ENCODE peak calls at places on chromosomes 13 and 19, in six cellular contexts. H, L, D, C, I and G are unnamed samples.

GRCh38 chr19:33405491-33406461 is 32.3 kb downstream of the CEBPG start:
- DNase-seq in L (no peak), D (no peak), C (no peak), H (no peak), I (no peak), G (no peak)

GRCh38 chr13:110265682-110266430 is 41.1 kb downstream of the COL4A1 start:
- DNase-seq in L (no peak), D (no peak), I (no peak), C (no peak), H (no peak), G (no peak)

GRCh38 chr19:35856001-35856400 is 710 bp upstream of the KIRREL2 start:
- DNase-seq in H (no peak), L (no peak), D (no peak), C (no peak), I (no peak), G (no peak)

GRCh38 chr13:20525601-20526544 is at the start of gene CRYL1:
- DNase-seq in D (peak), L (peak), C (no peak), I (peak), H (peak), G (peak)

GRCh38 chr19:46085888-46086287 is 38.6 kb downstream of the IGFL3 start:
- DNase-seq in D (no peak), C (no peak), L (no peak), H (no peak), I (no peak), G (no peak)

GRCh38 chr13:97549201-97549600 is 115.2 kb downstream of the RAP2A start:
- DNase-seq in H (no peak), I (no peak), C (no peak), D (no peak), L (no peak), G (no peak)

GRCh38 chr13:110298566-110299321 is 8.2 kb downstream of the COL4A1 start:
- DNase-seq in I (no peak), L (no peak), D (no peak), H (no peak), C (no peak), G (no peak)

GRCh38 chr13:41909524-41909923 is 51.4 kb downstream of the VWA8 start:
- DNase-seq in L (no peak), H (peak), I (no peak), C (no peak), D (no peak), G (no peak)

GRCh38 chr13:40665061-40665753 is 1.2 kb downstream of the FOXO1 start:
- DNase-seq in H (peak), D (peak), C (peak), I (no peak), L (no peak), G (peak)

GRCh38 chr19:51090471-51090870 is 7.8 kb upstream of the KLK14 start:
- DNase-seq in C (no peak), I (no peak), H (no peak), L (no peak), D (no peak), G (no peak)

GRCh38 chr19:3041756-3042517 is 12.9 kb upstream of the TLE2 start:
- DNase-seq in D (no peak), L (no peak), C (no peak), H (no peak), I (no peak), G (no peak)

GRCh38 chr13:98134901-98135300 is 8.0 kb upstream of the FARP1 start:
- DNase-seq in C (no peak), H (no peak), L (no peak), I (no peak), D (no peak), G (no peak)

GRCh38 chr13:63690672-63691071 is 2275.0 kb upstream of the PCDH20 start:
- DNase-seq in C (no peak), I (no peak), D (no peak), H (no peak), L (peak), G (no peak)

GRCh38 chr13:75717525-75717924 is 81.4 kb downstream of the LMO7 start:
- DNase-seq in H (no peak), L (no peak), I (no peak), C (no peak), D (no peak), G (no peak)

GRCh38 chr13:27968316-27969072 is 621 bp downstream of the CDX2 start:
- DNase-seq in D (no peak), C (no peak), H (no peak), L (no peak), I (no peak), G (peak)

GRCh38 chr13:61258185-61258584 is 157.5 kb downstream of the PCDH20 start:
- DNase-seq in H (no peak), I (no peak), D (no peak), L (no peak), C (no peak), G (no peak)

GRCh38 chr13:61252213-61252612 is 163.4 kb downstream of the PCDH20 start:
- DNase-seq in C (no peak), L (no peak), I (no peak), H (no peak), D (no peak), G (no peak)

GRCh38 chr13:61253105-61253877 is 162.4 kb downstream of the PCDH20 start:
- DNase-seq in H (no peak), D (no peak), L (no peak), C (no peak), I (no peak), G (no peak)

GRCh38 chr13:61255035-61255796 is 160.4 kb downstream of the PCDH20 start:
- DNase-seq in I (no peak), C (peak), D (no peak), L (no peak), H (no peak), G (no peak)
- TF ChIP-seq CTCF in I (no peak), C (peak), D (no peak), L (peak), H (no peak), G (no peak)

GRCh38 chr13:61880576-61881283 is 465.1 kb upstream of the PCDH20 start:
- DNase-seq in H (no peak), I (peak), L (peak), C (peak), D (no peak), G (peak)
- TF ChIP-seq CTCF in H (peak), I (peak), L (peak), C (peak), D (no peak), G (peak)

GRCh38 chr19:56372281-56372680 is 21.1 kb downstream of the ZNF582 start:
- DNase-seq in D (no peak), L (no peak), H (no peak), I (peak), C (no peak), G (no peak)

GRCh38 chr19:56369886-56370676 is 23.3 kb downstream of the ZNF582 start:
- DNase-seq in H (no peak), L (no peak), C (no peak), I (no peak), D (no peak), G (no peak)

DNA sequence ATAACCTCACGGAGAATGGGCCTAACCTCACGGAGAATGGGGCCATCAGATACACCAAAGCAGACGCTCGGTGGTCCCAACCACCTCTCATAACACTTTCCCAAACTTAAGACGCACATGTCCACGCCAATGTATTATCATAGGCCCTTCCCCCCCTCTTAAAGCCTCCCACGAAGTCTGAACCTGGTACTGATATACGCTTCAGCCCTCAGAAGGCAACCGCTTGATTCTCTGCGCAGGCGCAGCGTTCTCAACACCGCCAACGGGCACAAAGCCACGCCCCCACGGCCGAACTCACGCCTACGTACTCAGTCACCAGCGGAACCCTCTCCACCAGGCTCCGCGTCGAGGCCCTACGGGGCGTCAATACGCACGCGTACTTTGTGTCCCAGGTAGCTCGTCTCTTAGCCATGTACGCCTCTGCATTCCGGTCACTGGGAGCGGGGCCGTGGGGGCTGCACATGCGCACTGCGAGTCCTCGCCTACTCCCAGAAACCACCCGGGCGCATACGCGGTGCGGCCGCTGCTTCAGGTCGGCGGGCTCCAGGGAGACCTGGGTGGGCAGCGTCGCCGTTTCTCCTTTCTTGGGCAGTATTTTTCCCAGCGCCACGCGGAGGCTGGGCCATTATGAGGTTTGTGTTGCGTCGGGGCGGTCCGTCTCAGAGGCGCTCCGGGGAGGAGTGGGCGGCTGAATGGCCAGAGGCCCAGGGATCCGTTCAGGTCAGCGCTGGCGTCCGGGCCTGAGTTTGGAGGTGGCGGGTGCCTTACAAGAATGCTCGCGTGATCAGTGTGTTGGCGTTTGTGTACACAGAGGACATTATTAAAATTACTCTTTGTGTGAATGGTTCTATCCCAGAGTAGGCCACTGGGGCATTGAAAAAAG is 25.3 kb downstream of the ZNF582 start:
- DNase-seq in I (peak), D (peak), H (peak), L (peak), C (no peak), G (peak)
- TF ChIP-seq CTCF in I (no peak), D (no peak), H (no peak), L (no peak), C (no peak), G (no peak)

GRCh38 chr19:20565321-20566018 is at the start of gene ZNF737:
- DNase-seq in C (peak), H (peak), L (peak), D (peak), I (peak), G (peak)
- TF ChIP-seq CTCF in C (peak), H (no peak), L (peak), D (peak), I (peak), G (no peak)

GRCh38 chr13:23667750-23668149 is 97.5 kb downstream of the TNFRSF19 start:
- DNase-seq in H (no peak), L (no peak), D (no peak), I (no peak), C (peak), G (no peak)
- TF ChIP-seq CTCF in H (no peak), L (no peak), D (no peak), I (no peak), C (peak), G (no peak)

GRCh38 chr13:96525715-96526114 is 435.8 kb downstream of the HS6ST3 start:
- DNase-seq in H (no peak), L (no peak), C (no peak), I (no peak), D (no peak), G (no peak)

GRCh38 chr13:96532804-96533203 is 442.9 kb downstream of the HS6ST3 start:
- DNase-seq in D (no peak), H (no peak), C (no peak), L (no peak), I (no peak), G (no peak)

GRCh38 chr13:96533408-96533807 is 443.5 kb downstream of the HS6ST3 start:
- DNase-seq in H (no peak), L (no peak), D (no peak), I (no peak), C (no peak), G (no peak)

DNA sequence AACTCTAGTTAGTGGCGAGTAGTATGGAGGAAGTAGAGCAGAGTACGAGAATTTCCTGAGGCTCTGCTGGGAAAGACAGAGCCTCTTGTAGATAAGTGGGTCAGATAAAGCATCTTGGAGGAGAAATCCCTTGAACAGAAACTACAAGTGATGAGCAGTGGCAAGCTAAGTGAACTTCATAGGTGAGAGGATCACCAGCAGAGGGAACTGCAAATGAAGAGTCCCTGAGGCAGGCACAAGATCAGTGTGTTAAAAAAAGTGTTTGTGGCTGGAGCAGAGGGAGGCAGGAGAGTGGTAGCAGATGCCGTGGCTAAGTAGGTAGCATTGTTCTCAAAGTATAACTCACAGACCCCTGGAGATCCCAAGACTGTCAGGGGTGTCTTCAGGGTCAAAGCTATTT is 437.6 kb downstream of the HS6ST3 start:
- DNase-seq in C (no peak), H (no peak), D (no peak), I (no peak), L (no peak), G (no peak)
- TF ChIP-seq CTCF in C (no peak), H (no peak), D (no peak), I (no peak), L (no peak), G (no peak)

GRCh38 chr19:18340990-18341868 is 831 bp downstream of the PGPEP1 start:
- DNase-seq in C (peak), L (peak), I (peak), D (peak), H (no peak), G (peak)

GRCh38 chr19:18342090-18342632 is 1.8 kb downstream of the PGPEP1 start:
- DNase-seq in I (no peak), C (no peak), L (no peak), D (no peak), H (no peak), G (no peak)

GRCh38 chr19:18340237-18340989 is at the start of gene PGPEP1:
- DNase-seq in C (peak), L (peak), D (peak), H (peak), I (peak), G (peak)

GRCh38 chr19:18338471-18339001 is 1.9 kb upstream of the PGPEP1 start:
- DNase-seq in H (no peak), C (no peak), L (no peak), I (no peak), D (no peak), G (no peak)

GRCh38 chr19:18339703-18340102 is 695 bp upstream of the PGPEP1 start:
- DNase-seq in D (no peak), I (peak), C (peak), L (peak), H (no peak), G (peak)
- TF ChIP-seq CTCF in D (no peak), I (peak), C (peak), L (peak), H (no peak), G (peak)